ENCODE peak calls at places on chromosome 22, in seven cellular contexts. M, Y, N, D, A, T and I are unnamed samples.

GRCh38 chr22:41805639-41806038 is 5.2 kb downstream of the CCDC134 start:
- DNase-seq in M (no peak), Y (no peak), N (no peak), D (no peak), A (no peak), T (no peak), I (no peak)

GRCh38 chr22:28207281-28208030 is 288.4 kb upstream of the PITPNB start:
- DNase-seq in M (no peak), Y (peak; percentile 58), N (no peak), D (no peak), A (no peak), T (no peak), I (no peak)

GRCh38 chr22:26669060-26669481 is 11.7 kb downstream of the MIAT start:
- DNase-seq in M (peak; percentile 30), Y (peak; percentile 66), N (no peak), D (peak; percentile 45), A (peak; percentile 40), T (no peak), I (peak; percentile 54)

GRCh38 chr22:48952256-48953102 is 875.2 kb downstream of the BRD1 start:
- DNase-seq in M (no peak), Y (no peak), N (no peak), D (no peak), A (no peak), T (no peak), I (peak; percentile 2)

GRCh38 chr22:38948181-38948940 is 9.0 kb upstream of the APOBEC3A start:
- DNase-seq in M (no peak), Y (no peak), N (no peak), D (no peak), A (no peak), T (no peak), I (peak; percentile 29)

GRCh38 chr22:40241200-40241763 is 63.6 kb downstream of the TNRC6B start:
- DNase-seq in M (no peak), Y (no peak), N (no peak), D (no peak), A (no peak), T (no peak), I (no peak)

GRCh38 chr22:22877523-22878210 is 9.9 kb upstream of the IGLL5 start:
- DNase-seq in M (peak; percentile 26), Y (peak; percentile 79), N (peak; percentile 76), D (peak; percentile 83), A (peak; percentile 80), T (no peak), I (peak; percentile 85)

GRCh38 chr22:30705710-30706651 is 11.3 kb downstream of the OSBP2 start:
- DNase-seq in M (peak; percentile 86), Y (peak; percentile 28), N (no peak), D (no peak), A (no peak), T (no peak), I (no peak)

GRCh38 chr22:30430933-30431332 is 5.4 kb downstream of the MTFP1 start:
- DNase-seq in M (no peak), Y (no peak), N (no peak), D (no peak), A (no peak), T (peak; percentile 1), I (no peak)

GRCh38 chr22:32996702-32997101 is 61.5 kb downstream of the SYN3 start:
- DNase-seq in M (no peak), Y (no peak), N (no peak), D (no peak), A (no peak), T (no peak), I (no peak)

GRCh38 chr22:23542933-23543332 is 37.2 kb downstream of the IGLL1 start:
- DNase-seq in M (no peak), Y (peak; percentile 48), N (peak; percentile 53), D (no peak), A (no peak), T (no peak), I (no peak)

GRCh38 chr22:40904101-40904500 is 42.2 kb upstream of the DNAJB7 start:
- DNase-seq in M (no peak), Y (no peak), N (no peak), D (no peak), A (no peak), T (no peak), I (no peak)

GRCh38 chr22:27525711-27526110 is 275.8 kb downstream of the MN1 start:
- DNase-seq in M (no peak), Y (no peak), N (no peak), D (no peak), A (no peak), T (no peak), I (no peak)

GRCh38 chr22:23242473-23243001 is 62.2 kb downstream of the BCR start:
- DNase-seq in M (peak; percentile 71), Y (peak; percentile 66), N (no peak), D (peak; percentile 44), A (peak; percentile 29), T (no peak), I (no peak)

GRCh38 chr22:40951795-40952602 is 821 bp downstream of the RBX1 start:
- DNase-seq in M (no peak), Y (no peak), N (no peak), D (no peak), A (no peak), T (no peak), I (no peak)

GRCh38 chr22:38733329-38734202 is 22.2 kb downstream of the SUN2 start:
- DNase-seq in M (no peak), Y (peak; percentile 40), N (peak; percentile 27), D (peak; percentile 69), A (peak; percentile 49), T (peak; percentile 77), I (peak; percentile 56)

GRCh38 chr22:29083576-29084566 is 11.0 kb downstream of the KREMEN1 start:
- DNase-seq in M (no peak), Y (no peak), N (peak; percentile 40), D (no peak), A (no peak), T (no peak), I (no peak)

GRCh38 chr22:22745225-22746060 is 101.0 kb downstream of the GGTLC2 start:
- DNase-seq in M (no peak), Y (peak; percentile 62), N (peak; percentile 45), D (peak; percentile 52), A (peak; percentile 39), T (no peak), I (peak; percentile 82)

GRCh38 chr22:29093030-29093429 is 20.2 kb downstream of the KREMEN1 start:
- DNase-seq in M (no peak), Y (no peak), N (no peak), D (no peak), A (no peak), T (no peak), I (no peak)

GRCh38 chr22:36327922-36328551 is 59.7 kb downstream of the MYH9 start:
- DNase-seq in M (peak; percentile 79), Y (peak; percentile 94), N (peak; percentile 69), D (no peak), A (no peak), T (no peak), I (no peak)

GRCh38 chr22:36328635-36329216 is 59.0 kb downstream of the MYH9 start:
- DNase-seq in M (peak; percentile 89), Y (peak; percentile 92), N (peak; percentile 82), D (no peak), A (no peak), T (no peak), I (peak; percentile 74)

GRCh38 chr22:36330655-36331305 is 57.0 kb downstream of the MYH9 start:
- DNase-seq in M (peak; percentile 82), Y (peak; percentile 67), N (peak; percentile 70), D (no peak), A (no peak), T (no peak), I (no peak)

GRCh38 chr22:36330127-36330526 is 57.6 kb downstream of the MYH9 start:
- DNase-seq in M (no peak), Y (no peak), N (no peak), D (no peak), A (no peak), T (no peak), I (no peak)

DNA sequence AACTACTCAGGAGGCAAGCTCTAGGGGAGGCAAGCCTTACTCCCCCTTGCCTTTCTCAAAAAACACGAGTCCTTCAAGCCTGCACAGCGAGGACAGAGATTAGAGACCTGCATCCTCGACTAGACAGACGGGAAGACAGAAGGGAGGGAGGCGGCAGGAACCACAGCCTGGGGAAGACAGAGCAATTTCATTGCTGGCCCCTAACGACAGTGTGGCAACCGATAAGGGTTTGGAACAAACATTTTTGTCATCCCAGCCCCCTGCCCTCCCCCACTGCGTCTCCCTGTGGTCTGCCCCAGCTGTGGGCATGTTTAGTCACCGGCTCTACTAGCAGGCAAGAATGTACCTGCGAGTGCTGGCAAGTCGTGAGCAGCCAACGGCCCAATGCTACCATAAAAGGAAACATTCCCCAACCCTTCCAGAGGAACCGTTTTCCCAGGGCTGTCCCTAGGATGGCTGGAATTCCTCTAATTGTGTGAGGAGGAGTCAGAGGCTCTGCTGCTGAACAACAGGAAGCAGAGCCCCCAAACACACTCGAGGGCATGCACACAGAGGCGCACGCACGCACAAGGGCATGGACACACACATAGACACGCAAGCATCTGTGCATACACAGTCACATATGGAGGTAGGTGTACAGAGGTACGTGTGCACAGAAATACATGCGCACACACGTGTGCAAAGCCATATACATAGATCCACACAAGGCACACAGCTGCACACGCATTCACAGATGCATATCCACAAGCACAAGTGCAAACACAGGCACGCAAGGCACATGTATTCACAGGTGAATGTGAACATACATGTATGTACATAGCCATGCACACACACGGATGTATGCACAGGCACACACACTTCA is 58.3 kb downstream of the MYH9 start:
- DNase-seq in M (peak; percentile 97), Y (peak; percentile 89), N (peak; percentile 96), D (peak; percentile 47), A (no peak), T (no peak), I (peak; percentile 47)
- TF ChIP-seq CTCF in M (no peak), Y (no peak), N (no peak), D (no peak), A (no peak), T (no peak), I (no peak)

GRCh38 chr22:37492428-37493344 is 6.5 kb upstream of the MFNG start:
- DNase-seq in M (peak; percentile 52), Y (peak; percentile 67), N (peak; percentile 67), D (no peak), A (no peak), T (peak; percentile 69), I (peak; percentile 73)
- TF ChIP-seq CTCF in M (peak; percentile 67), Y (peak; percentile 77), N (peak; percentile 61), D (peak; percentile 33), A (peak; percentile 49), T (peak; percentile 52), I (peak; percentile 34)

DNA sequence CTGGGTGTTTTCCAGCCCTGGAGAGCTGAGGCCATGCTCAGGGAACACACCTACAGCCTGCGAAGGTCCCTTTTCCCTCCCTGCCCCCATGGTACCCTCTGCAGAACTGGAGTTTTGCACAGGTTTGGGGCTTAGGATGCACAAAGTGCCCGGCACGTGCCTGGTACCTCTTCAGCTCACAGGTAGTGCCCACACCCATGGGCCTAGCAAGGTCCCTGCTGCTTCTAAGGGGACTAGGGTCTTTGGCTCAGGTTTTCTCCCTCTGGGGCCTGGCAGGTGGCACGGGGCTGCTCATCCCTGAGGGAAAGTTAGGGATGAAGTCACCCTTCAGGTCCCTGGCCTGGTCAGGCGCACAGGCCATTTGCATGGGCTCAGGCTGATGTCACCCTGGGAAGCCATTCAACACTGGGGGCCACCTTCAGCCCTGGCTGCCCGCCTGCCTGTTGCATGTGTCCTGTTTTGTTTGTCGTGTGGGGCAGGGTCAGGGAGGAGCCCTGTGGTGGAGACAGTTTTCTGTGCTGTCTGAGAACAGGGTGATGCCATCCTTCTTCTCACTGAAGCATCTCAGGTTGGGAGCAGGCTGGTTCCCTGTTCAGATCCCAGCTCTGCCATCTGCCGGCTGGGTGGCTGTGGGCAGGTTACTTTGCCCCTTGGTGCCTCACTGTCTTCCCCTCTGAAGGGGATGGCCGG is 68.3 kb upstream of the CRYBB3 start:
- DNase-seq in M (no peak), Y (no peak), N (no peak), D (no peak), A (no peak), T (no peak), I (no peak)
- TF ChIP-seq CTCF in M (no peak), Y (no peak), N (no peak), D (no peak), A (no peak), T (no peak), I (peak; percentile 23)

GRCh38 chr22:43975041-43975440 is 19.8 kb downstream of the SAMM50 start:
- DNase-seq in M (no peak), Y (no peak), N (no peak), D (no peak), A (no peak), T (no peak), I (no peak)
- TF ChIP-seq CTCF in M (no peak), Y (no peak), N (no peak), D (no peak), A (no peak), T (no peak), I (no peak)